ENCODE peak calls at places on chromosomes 12 and 14, in six cellular contexts. G, A, F, X, H and T are unnamed samples.
A peak's percentile ranks its signal among the peaks of the same experiment; 100 is the strongest.

GRCh38 chr12:4891866-4892265 is 17.8 kb upstream of the KCNA1 start:
- DNase-seq in H (no peak), A (no peak), F (no peak), X (no peak), G (no peak), T (no peak)

GRCh38 chr12:124567035-124567672 is at the start of gene NCOR2:
- DNase-seq in F (no peak), G (no peak), H (no peak), X (no peak), A (no peak), T (no peak)

GRCh38 chr12:89965993-89966392 is 257.4 kb upstream of the ATP2B1 start:
- DNase-seq in F (no peak), A (no peak), H (no peak), G (no peak), X (no peak), T (no peak)

GRCh38 chr14:100237735-100238418 is 1.1 kb upstream of the YY1 start:
- DNase-seq in H (peak; percentile 55), A (no peak), F (peak; percentile 59), X (peak; percentile 52), G (no peak), T (no peak)

GRCh38 chr14:103137721-103138482 is 14.6 kb downstream of the TNFAIP2 start:
- DNase-seq in G (no peak), H (no peak), F (no peak), A (no peak), X (no peak), T (no peak)

GRCh38 chr14:20848955-20849570 is 42.1 kb upstream of the RNASE3 start:
- DNase-seq in X (peak; percentile 35), G (no peak), A (no peak), H (peak; percentile 20), F (no peak), T (no peak)

GRCh38 chr14:69666698-69667211 is 55.4 kb downstream of the SUSD6 start:
- DNase-seq in F (no peak), X (no peak), H (no peak), G (peak; percentile 82), A (no peak), T (peak; percentile 54)

GRCh38 chr14:68942281-68943035 is 36.6 kb downstream of the ACTN1 start:
- DNase-seq in A (no peak), G (no peak), X (no peak), H (no peak), F (no peak), T (no peak)

GRCh38 chr14:22952418-22952817 is 4.5 kb downstream of the HAUS4 start:
- DNase-seq in X (no peak), H (no peak), A (no peak), G (no peak), F (no peak), T (no peak)

GRCh38 chr12:49017764-49018281 is 753 bp downstream of the PRKAG1 start:
- DNase-seq in G (peak; percentile 48), F (no peak), H (no peak), A (peak; percentile 32), X (no peak), T (no peak)

GRCh38 chr14:54200726-54201125 is 196.1 kb upstream of the CDKN3 start:
- DNase-seq in F (no peak), G (no peak), X (no peak), H (no peak), A (no peak), T (peak; percentile 43)

GRCh38 chr14:102583726-102584125 is 8.7 kb upstream of the RCOR1 start:
- DNase-seq in G (no peak), X (no peak), F (no peak), A (no peak), H (no peak), T (no peak)

GRCh38 chr12:105980533-105980932 is 158.2 kb downstream of the NUAK1 start:
- DNase-seq in X (no peak), G (no peak), F (no peak), H (no peak), A (no peak), T (no peak)

GRCh38 chr14:22848391-22849164 is 12.2 kb downstream of the MMP14 start:
- DNase-seq in H (peak; percentile 35), X (peak; percentile 44), F (peak; percentile 46), A (peak; percentile 61), G (peak; percentile 85), T (peak; percentile 82)

GRCh38 chr12:111653596-111653995 is 32.2 kb downstream of the BRAP start:
- DNase-seq in A (no peak), F (no peak), X (no peak), H (no peak), G (no peak), T (no peak)

GRCh38 chr12:119229837-119230236 is 51.1 kb downstream of the HSPB8 start:
- DNase-seq in F (peak; percentile 24), H (no peak), G (peak; percentile 14), X (no peak), A (peak; percentile 66), T (no peak)

GRCh38 chr12:120301962-120302815 is at the start of gene SIRT4:
- DNase-seq in F (peak; percentile 95), X (peak; percentile 92), H (peak; percentile 92), A (peak; percentile 94), G (peak; percentile 86), T (peak; percentile 71)

GRCh38 chr14:59918824-59919581 is 941 bp upstream of the LRRC9 start:
- DNase-seq in H (peak; percentile 20), F (no peak), G (peak; percentile 35), A (peak; percentile 36), X (no peak), T (no peak)

GRCh38 chr14:76294876-76295275 is 81.1 kb upstream of the ESRRB start:
- DNase-seq in H (no peak), F (no peak), X (no peak), G (no peak), A (no peak), T (no peak)

GRCh38 chr12:94071258-94071657 is 77.1 kb upstream of the PLXNC1 start:
- DNase-seq in F (peak; percentile 37), X (no peak), A (no peak), G (no peak), H (no peak), T (no peak)

GRCh38 chr12:79250186-79250585 is 385.6 kb downstream of the SYT1 start:
- DNase-seq in G (peak; percentile 76), H (no peak), F (no peak), A (peak; percentile 40), X (no peak), T (no peak)

GRCh38 chr12:24360461-24360860 is 411.0 kb upstream of the SOX5 start:
- DNase-seq in X (no peak), F (no peak), A (no peak), G (no peak), H (no peak), T (no peak)

GRCh38 chr12:24359418-24359817 is 409.9 kb upstream of the SOX5 start:
- DNase-seq in H (no peak), F (no peak), X (no peak), G (no peak), A (no peak), T (no peak)

GRCh38 chr12:24361860-24362581 is 412.6 kb upstream of the SOX5 start:
- DNase-seq in F (no peak), G (no peak), H (no peak), A (no peak), X (no peak), T (no peak)

GRCh38 chr12:24360907-24361306 is 411.4 kb upstream of the SOX5 start:
- DNase-seq in A (peak; percentile 22), G (peak; percentile 27), H (no peak), X (no peak), F (no peak), T (no peak)

GRCh38 chr12:24360057-24360456 is 410.6 kb upstream of the SOX5 start:
- DNase-seq in X (no peak), A (no peak), G (no peak), F (no peak), H (no peak), T (no peak)
- TF ChIP-seq CTCF in X (no peak), A (no peak), G (no peak), F (no peak), H (no peak), T (no peak)

GRCh38 chr12:12319501-12320322 is 30.3 kb downstream of the MANSC1 start:
- DNase-seq in X (no peak), H (no peak), G (peak; percentile 33), F (peak; percentile 44), A (no peak), T (no peak)
- H3K27me3 ChIP-seq in X (no peaks in the 10 kb centered on the region), H (no peaks in the 10 kb centered on the region), G (no peaks in the 10 kb centered on the region), F (no peaks in the 10 kb centered on the region), A (no peaks in the 10 kb centered on the region), T (no peaks in the 10 kb centered on the region)

GRCh38 chr14:79278798-79279644 is 932.3 kb downstream of the DIO2 start:
- DNase-seq in F (peak; percentile 87), A (peak; percentile 88), G (peak; percentile 92), H (peak; percentile 93), X (peak; percentile 84), T (peak; percentile 54)

GRCh38 chr14:79280400-79280670 is 931.0 kb downstream of the DIO2 start:
- DNase-seq in H (no peak), G (no peak), A (no peak), X (no peak), F (no peak), T (no peak)

GRCh38 chr14:79275367-79275655 is 936.0 kb downstream of the DIO2 start:
- DNase-seq in H (no peak), G (no peak), X (no peak), A (no peak), F (no peak), T (no peak)

GRCh38 chr14:79279645-79280399 is 931.5 kb downstream of the DIO2 start:
- DNase-seq in X (peak; percentile 25), G (no peak), H (peak; percentile 40), A (peak; percentile 8), F (peak; percentile 29), T (no peak)

DNA sequence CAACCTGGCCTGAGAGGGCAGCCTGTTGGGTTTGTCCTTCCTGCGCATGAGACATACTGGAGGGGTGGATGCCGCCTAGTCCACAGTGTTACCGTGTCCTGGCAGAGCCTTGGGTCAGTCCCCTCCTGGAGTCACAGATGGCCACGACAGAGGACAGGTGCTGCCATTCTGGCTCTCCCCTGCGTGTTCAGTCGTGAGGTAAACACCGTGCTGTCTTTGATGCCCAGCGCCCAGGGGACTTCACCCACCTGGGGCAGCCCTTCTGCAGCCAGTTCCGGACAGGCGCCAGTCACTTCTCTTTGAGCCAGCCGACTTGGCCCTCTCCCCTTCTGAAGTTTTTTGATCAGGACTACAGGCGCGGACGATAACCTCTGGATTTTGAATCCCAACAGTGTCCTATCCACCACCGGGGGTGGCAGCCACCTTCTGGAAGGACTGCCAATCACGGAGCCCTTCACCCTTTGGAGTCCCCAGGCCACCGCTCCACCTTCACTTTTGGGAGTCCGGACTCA is 933.0 kb downstream of the DIO2 start:
- DNase-seq in H (peak; percentile 17), G (no peak), X (no peak), A (no peak), F (peak; percentile 19), T (no peak)
- H3K4me3 ChIP-seq in H (peak overlapping the region; percentile 45), G (peak overlapping the region; percentile 76), X (peak overlapping the region; percentile 60), A (peak overlapping the region; percentile 70), F (peak overlapping the region; percentile 42), T (peak overlapping the region; percentile 67)

GRCh38 chr14:71318097-71318459 is 410.8 kb downstream of the PCNX1 start:
- DNase-seq in F (no peak), H (no peak), A (no peak), X (no peak), G (no peak), T (no peak)

GRCh38 chr14:71321556-71322315 is 414.5 kb downstream of the PCNX1 start:
- DNase-seq in G (peak; percentile 72), F (peak; percentile 49), A (peak; percentile 29), H (peak; percentile 21), X (no peak), T (no peak)

GRCh38 chr14:71320107-71320733 is 413.0 kb downstream of the PCNX1 start:
- DNase-seq in A (peak; percentile 97), F (peak; percentile 98), G (peak; percentile 96), X (peak; percentile 97), H (peak; percentile 98), T (peak; percentile 89)

GRCh38 chr14:71320734-71321555 is 413.7 kb downstream of the PCNX1 start:
- DNase-seq in G (peak; percentile 52), A (peak; percentile 37), X (peak; percentile 73), H (peak; percentile 63), F (peak; percentile 62), T (no peak)

GRCh38 chr14:71319646-71320045 is 412.4 kb downstream of the PCNX1 start:
- DNase-seq in G (no peak), F (no peak), H (no peak), X (no peak), A (peak; percentile 20), T (no peak)
- TF ChIP-seq CTCF in G (no peak), F (no peak), H (no peak), X (no peak), A (no peak), T (no peak)